ENCODE peak calls at places on chromosomes 12 and 14, in seven cellular contexts. W is HCT116, B is SK-N-SH, D is GM12878, A is HepG2, T is K562, V is H1. C is an unnamed sample.

GRCh38 chr12:98198261-98198982 is 317.0 kb upstream of the TMPO start:
- DNase-seq in T (no peak), W (no peak), D (no peak), V (no peak), B (no peak), A (no peak), C (no peak)

GRCh38 chr14:68307769-68308168 is 485.1 kb downstream of the ZFP36L1 start:
- DNase-seq in D (no peak), B (no peak), A (no peak), W (no peak), T (no peak), V (no peak), C (no peak)

GRCh38 chr12:52437508-52437907 is 3.3 kb upstream of the KRT75 start:
- DNase-seq in D (no peak), W (no peak), T (no peak), A (no peak), B (no peak), V (no peak), C (no peak)

GRCh38 chr12:5872745-5873144 is 72.3 kb downstream of the ANO2 start:
- DNase-seq in B (no peak), D (no peak), T (peak), A (peak), V (no peak), W (peak), C (no peak)

GRCh38 chr12:49984476-49984890 is 11.7 kb downstream of the AQP6 start:
- DNase-seq in D (no peak), V (no peak), T (no peak), W (no peak), B (no peak), A (no peak), C (no peak)

GRCh38 chr12:125518074-125518473 is 452.8 kb downstream of the AACS start:
- DNase-seq in T (no peak), V (no peak), A (no peak), D (no peak), B (no peak), W (no peak), C (no peak)

GRCh38 chr12:108823804-108824203 is 33.6 kb downstream of the SSH1 start:
- DNase-seq in A (no peak), B (no peak), D (no peak), V (no peak), T (peak), W (no peak), C (no peak)

GRCh38 chr12:131963381-131963780 is 13.6 kb downstream of the EP400 start:
- DNase-seq in V (no peak), B (no peak), T (no peak), D (no peak), W (no peak), A (no peak), C (no peak)

GRCh38 chr12:76135456-76135855 is 51.0 kb upstream of the NAP1L1 start:
- DNase-seq in W (no peak), T (no peak), A (no peak), D (no peak), V (no peak), B (no peak), C (no peak)

GRCh38 chr14:82313889-82314288 is 780.2 kb upstream of the SEL1L start:
- DNase-seq in T (no peak), A (no peak), W (no peak), D (no peak), V (no peak), B (no peak), C (no peak)

GRCh38 chr12:14284189-14284722 is 81.2 kb upstream of the ATF7IP start:
- DNase-seq in V (no peak), B (no peak), A (no peak), W (no peak), D (peak), T (peak), C (no peak)

GRCh38 chr12:15563683-15564082 is 225.5 kb downstream of the EPS8 start:
- DNase-seq in V (no peak), W (no peak), B (no peak), D (no peak), A (no peak), T (no peak), C (no peak)

GRCh38 chr12:92621312-92621711 is 81.5 kb upstream of the PLEKHG7 start:
- DNase-seq in W (no peak), V (no peak), B (no peak), A (no peak), D (no peak), T (no peak), C (no peak)

GRCh38 chr12:92075425-92075891 is 70.2 kb downstream of the BTG1 start:
- DNase-seq in W (no peak), B (no peak), A (no peak), D (no peak), V (no peak), T (peak), C (no peak)

GRCh38 chr14:66359500-66359899 is 126.7 kb upstream of the CCDC196 start:
- DNase-seq in B (peak), V (no peak), D (peak), A (peak), W (peak), T (peak), C (no peak)

GRCh38 chr12:71727958-71728357 is 26.7 kb upstream of the RAB21 start:
- DNase-seq in T (no peak), A (no peak), W (no peak), V (no peak), B (no peak), D (no peak), C (no peak)

GRCh38 chr14:90349729-90350128 is 18.0 kb upstream of the NRDE2 start:
- DNase-seq in V (no peak), A (no peak), W (no peak), B (no peak), D (no peak), T (no peak), C (no peak)

GRCh38 chr12:109461049-109461845 is 15.9 kb downstream of the KCTD10 start:
- DNase-seq in V (no peak), T (peak), D (no peak), A (peak), B (no peak), W (no peak), C (no peak)

GRCh38 chr14:54251356-54251755 is 145.5 kb upstream of the CDKN3 start:
- DNase-seq in W (no peak), T (no peak), B (no peak), D (no peak), V (no peak), A (no peak), C (no peak)

GRCh38 chr14:89185919-89186849 is 230.8 kb downstream of the FOXN3 start:
- DNase-seq in T (no peak), V (no peak), D (no peak), B (no peak), A (no peak), W (peak), C (no peak)

GRCh38 chr14:55274760-55275159 is 3.5 kb downstream of the FBXO34 start:
- DNase-seq in B (peak), T (no peak), W (no peak), D (no peak), A (no peak), V (no peak), C (no peak)

GRCh38 chr12:117279606-117280005 is 81.8 kb downstream of the NOS1 start:
- DNase-seq in V (peak), B (no peak), D (no peak), W (no peak), T (no peak), A (no peak), C (no peak)
- H3K4me3 ChIP-seq in V (peak), B (no peak), D (no peak), W (no peak), T (no peak), A (no peak), C (no peak)

DNA sequence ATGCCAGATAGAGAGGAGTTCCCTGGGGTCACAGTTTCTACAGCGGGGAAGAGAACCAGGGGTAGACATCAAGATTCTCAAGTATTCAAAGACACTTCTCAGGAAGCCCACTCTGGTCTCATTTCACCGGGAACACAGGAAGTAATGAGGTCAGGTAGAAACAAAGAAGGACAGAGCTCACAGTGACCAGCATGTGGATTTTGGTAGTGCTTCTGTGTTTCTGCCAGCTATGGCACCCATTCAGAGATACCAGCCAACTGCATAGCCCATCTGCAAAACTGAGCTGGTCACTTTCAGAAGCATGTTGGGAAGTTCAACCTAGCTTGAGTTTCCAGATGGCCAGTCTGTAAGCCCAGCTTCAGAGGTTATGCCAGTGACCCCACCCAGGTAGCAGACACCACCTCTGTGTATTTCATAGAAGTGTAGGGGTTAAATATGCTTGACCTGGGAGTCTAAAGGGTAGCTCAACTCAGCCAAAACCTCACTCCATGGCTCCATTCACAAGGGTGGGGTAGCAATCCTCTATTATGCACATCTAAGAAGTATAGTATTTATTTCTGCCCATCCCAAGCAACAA is 34.0 kb downstream of the A2M start:
- DNase-seq in T (no peak), B (no peak), A (no peak), V (no peak), W (no peak), D (no peak), C (no peak)
- TF ChIP-seq SIN3A in T (no peak), B (no peak), A (no peak), V (no peak), W (no peak), D (no peak), C (no peak)

GRCh38 chr14:96961895-96962294 is 164.7 kb downstream of the VRK1 start:
- DNase-seq in W (no peak), V (no peak), B (no peak), T (no peak), D (no peak), A (no peak), C (no peak)
- H3K4me3 ChIP-seq in W (no peak), V (no peak), B (no peak), T (no peak), D (no peak), A (no peak), C (no peak)

GRCh38 chr12:29726321-29726692 is 57.4 kb downstream of the TMTC1 start:
- DNase-seq in A (no peak), B (no peak), T (no peak), W (no peak), V (no peak), D (no peak), C (no peak)
- TF ChIP-seq SIN3A in A (no peak), B (no peak), T (no peak), W (no peak), V (no peak), D (no peak), C (no peak)

GRCh38 chr14:74954232-74954946 is 1.0 kb downstream of the PGF start:
- DNase-seq in B (peak), D (no peak), T (no peak), A (peak), W (no peak), V (no peak), C (no peak)
- H3K4me3 ChIP-seq in B (peak), D (no peak), T (no peak), A (peak), W (peak), V (peak), C (peak)

DNA sequence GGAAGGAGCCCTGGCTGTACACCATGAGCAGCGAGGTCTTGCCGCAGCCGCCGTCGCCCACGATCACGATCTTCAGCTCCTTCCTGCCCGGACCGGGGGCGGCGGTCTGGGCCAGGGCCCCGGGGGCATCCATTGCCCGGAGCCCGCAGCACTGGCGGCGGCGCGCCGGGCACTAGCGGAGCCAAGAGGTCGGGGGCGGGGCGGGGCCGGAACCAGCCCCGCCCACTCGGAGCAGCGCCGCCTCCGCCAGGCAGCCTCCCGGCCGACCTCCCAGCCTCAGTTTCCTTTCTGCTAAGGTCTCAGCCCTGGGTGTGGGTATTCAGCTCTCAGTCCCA is at the start of gene RHOF:
- DNase-seq in D (no peak), V (no peak), W (no peak), T (no peak), A (no peak), B (peak), C (no peak)
- TF ChIP-seq SIN3A in D (no peak), V (no peak), W (no peak), T (no peak), A (no peak), B (no peak), C (no peak)

GRCh38 chr12:46389130-46389616 is 16.6 kb upstream of the SLC38A2 start:
- DNase-seq in A (no peak), B (no peak), D (no peak), W (no peak), V (no peak), T (no peak), C (no peak)

GRCh38 chr12:46386877-46387629 is 14.5 kb upstream of the SLC38A2 start:
- DNase-seq in V (no peak), T (peak), W (no peak), B (no peak), D (no peak), A (no peak), C (no peak)

GRCh38 chr12:46388427-46388992 is 15.9 kb upstream of the SLC38A2 start:
- DNase-seq in T (no peak), W (no peak), D (peak), B (no peak), V (no peak), A (no peak), C (no peak)

GRCh38 chr12:46386360-46386867 is 13.8 kb upstream of the SLC38A2 start:
- DNase-seq in A (peak), W (no peak), T (no peak), D (no peak), B (no peak), V (no peak), C (peak)

GRCh38 chr12:46387697-46388096 is 15.1 kb upstream of the SLC38A2 start:
- DNase-seq in D (no peak), B (no peak), V (no peak), T (no peak), A (no peak), W (no peak), C (no peak)
- H3K4me3 ChIP-seq in D (peak), B (no peak), V (no peak), T (no peak), A (no peak), W (no peak), C (no peak)

GRCh38 chr12:116172224-116172849 is 105.2 kb downstream of the MED13L start:
- DNase-seq in A (no peak), D (no peak), B (no peak), T (peak), W (no peak), V (no peak), C (no peak)
- TF ChIP-seq SIN3A in A (no peak), D (no peak), B (no peak), T (no peak), W (no peak), V (no peak), C (no peak)